ENCODE peak calls at places on chromosomes 4 and X, in six cellular contexts. T is IMR-90, K is mesenchymal stem cell, O is neuronal stem cell, D is H1, Z is trophoblast cell. J is an unnamed sample.

GRCh38 chrX:31217111-31217510 is 145.3 kb upstream of the FTHL17 start:
- DNase-seq in T (no peak), K (no peak), O (no peak), D (no peak), Z (no peak), J (no peak)

GRCh38 chrX:53318766-53319353 is 37.5 kb upstream of the IQSEC2 start:
- DNase-seq in T (no peak), K (no peak), O (no peak), D (no peak), Z (no peak), J (no peak)

GRCh38 chrX:73214366-73215094 is at the start of gene NAP1L2:
- DNase-seq in T (no peak), K (no peak), O (peak), D (peak), Z (no peak), J (peak)

GRCh38 chr4:130249002-130249401 is 1153.0 kb downstream of the C4orf33 start:
- DNase-seq in T (no peak), K (no peak), O (no peak), D (peak), Z (no peak), J (no peak)

GRCh38 chrX:116436358-116436816 is at the start of gene SLC6A14:
- DNase-seq in T (no peak), K (no peak), O (no peak), D (no peak), Z (no peak), J (peak)

GRCh38 chr4:53987761-53988171 is 76.6 kb downstream of the CHIC2 start:
- DNase-seq in T (peak), K (peak), O (no peak), D (no peak), Z (peak), J (no peak)

GRCh38 chr4:152294331-152294730 is 241.6 kb downstream of the FBXW7 start:
- DNase-seq in T (no peak), K (no peak), O (no peak), D (no peak), Z (no peak), J (no peak)

GRCh38 chr4:6085028-6085942 is 67.1 kb upstream of the C4orf50 start:
- DNase-seq in T (no peak), K (no peak), O (no peak), D (no peak), Z (no peak), J (no peak)

GRCh38 chrX:107729558-107730297 is 45.9 kb downstream of the TSC22D3 start:
- DNase-seq in T (no peak), K (peak), O (no peak), D (no peak), Z (no peak), J (peak)

GRCh38 chr4:183716302-183716701 is 57.2 kb downstream of the TRAPPC11 start:
- DNase-seq in T (no peak), K (no peak), O (no peak), D (no peak), Z (no peak), J (no peak)

GRCh38 chr4:123967360-123967759 is 570.8 kb downstream of the SPRY1 start:
- DNase-seq in T (no peak), K (no peak), O (no peak), D (no peak), Z (no peak), J (no peak)

GRCh38 chr4:71768123-71768522 is 15.8 kb downstream of the GC start:
- DNase-seq in T (no peak), K (no peak), O (no peak), D (no peak), Z (no peak), J (no peak)

GRCh38 chr4:658031-658667 is 15.9 kb downstream of the ATP5ME start:
- DNase-seq in T (no peak), K (no peak), O (no peak), D (no peak), Z (no peak), J (peak)

GRCh38 chr4:39530682-39531081 is 3.4 kb upstream of the UGDH start:
- DNase-seq in T (no peak), K (no peak), O (no peak), D (no peak), Z (no peak), J (no peak)

GRCh38 chrX:2609431-2610238 is 81.5 kb upstream of the CD99 start:
- DNase-seq in T (peak), K (peak), O (no peak), D (no peak), Z (peak), J (no peak)

GRCh38 chr4:77618383-77619241 is 13.0 kb downstream of the CXCL13 start:
- DNase-seq in T (peak), K (peak), O (peak), D (peak), Z (peak), J (peak)

GRCh38 chr4:48334900-48335384 is 6.4 kb upstream of the SLAIN2 start:
- DNase-seq in T (no peak), K (no peak), O (no peak), D (no peak), Z (peak), J (no peak)

GRCh38 chr4:25771672-25772071 is 91.1 kb downstream of the SEL1L3 start:
- DNase-seq in T (no peak), K (no peak), O (no peak), D (no peak), Z (no peak), J (no peak)

GRCh38 chr4:150342945-150343344 is 239.0 kb upstream of the MAB21L2 start:
- DNase-seq in T (no peak), K (peak), O (no peak), D (no peak), Z (no peak), J (no peak)

GRCh38 chr4:1404573-1405248 is 1.5 kb downstream of the NKX1-1 start:
- DNase-seq in T (no peak), K (no peak), O (no peak), D (no peak), Z (no peak), J (peak)

GRCh38 chr4:12270546-12270945 is 841.9 kb upstream of the HS3ST1 start:
- DNase-seq in T (no peak), K (peak), O (no peak), D (no peak), Z (no peak), J (no peak)

GRCh38 chrX:38513087-38513742 is 48.1 kb upstream of the TSPAN7 start:
- DNase-seq in T (no peak), K (no peak), O (no peak), D (no peak), Z (peak), J (no peak)

GRCh38 chr4:117783716-117784115 is 250.6 kb upstream of the NDST3 start:
- DNase-seq in T (peak), K (peak), O (no peak), D (no peak), Z (no peak), J (no peak)

GRCh38 chr4:186021461-186022167 is 47.3 kb upstream of the TLR3 start:
- DNase-seq in T (peak), K (peak), O (peak), D (no peak), Z (peak), J (peak)

GRCh38 chr4:162056947-162057346 is 106.9 kb downstream of the FSTL5 start:
- DNase-seq in T (no peak), K (no peak), O (no peak), D (no peak), Z (no peak), J (no peak)

GRCh38 chr4:118975487-118976192 is 87.0 kb downstream of the SYNPO2 start:
- DNase-seq in T (no peak), K (no peak), O (no peak), D (no peak), Z (no peak), J (no peak)

GRCh38 chr4:45471335-45471734 is 652.5 kb downstream of the GABRG1 start:
- DNase-seq in T (no peak), K (no peak), O (no peak), D (no peak), Z (no peak), J (no peak)

GRCh38 chrX:65073233-65073632 is 97.0 kb upstream of the ZC4H2 start:
- DNase-seq in T (no peak), K (no peak), O (no peak), D (no peak), Z (no peak), J (no peak)

GRCh38 chrX:3815896-3816664 is 102.6 kb upstream of the PRKX start:
- DNase-seq in T (peak), K (peak), O (peak), D (no peak), Z (peak), J (peak)

GRCh38 chrX:132004728-132005127 is 18.4 kb upstream of the STK26 start:
- DNase-seq in T (no peak), K (peak), O (no peak), D (no peak), Z (peak), J (no peak)

GRCh38 chrX:72130762-72131231 is 918 bp downstream of the RTL5 start:
- DNase-seq in T (no peak), K (no peak), O (no peak), D (no peak), Z (no peak), J (peak)

GRCh38 chr4:15078682-15079642 is 76.7 kb downstream of the CPEB2 start:
- DNase-seq in T (peak), K (peak), O (no peak), D (no peak), Z (peak), J (no peak)

GRCh38 chr4:41538017-41538733 is at the start of gene LIMCH1:
- DNase-seq in T (no peak), K (no peak), O (no peak), D (peak), Z (peak), J (peak)

GRCh38 chr4:73723945-73724344 is 16.4 kb upstream of the CXCL8 start:
- DNase-seq in T (no peak), K (no peak), O (no peak), D (no peak), Z (no peak), J (no peak)
- H4K91ac ChIP-seq in T (peak), K (no peak), O (no peak), D (no peak), Z (peak), J (no peak)

GRCh38 chr4:55249476-55249875 is 96.6 kb upstream of the SRD5A3 start:
- DNase-seq in T (no peak), K (no peak), O (no peak), D (no peak), Z (no peak), J (no peak)
- H2BK5ac ChIP-seq in T (no peak), K (no peak), O (no peak), D (no peak), Z (no peak), J (no peak)

GRCh38 chr4:10084651-10085320 is 31.8 kb downstream of the WDR1 start:
- DNase-seq in T (no peak), K (no peak), O (no peak), D (no peak), Z (no peak), J (no peak)

GRCh38 chr4:10085386-10085785 is 31.2 kb downstream of the WDR1 start:
- DNase-seq in T (no peak), K (no peak), O (no peak), D (no peak), Z (no peak), J (no peak)

GRCh38 chr4:10086506-10087120 is 30.0 kb downstream of the WDR1 start:
- DNase-seq in T (no peak), K (no peak), O (no peak), D (no peak), Z (no peak), J (no peak)

GRCh38 chr4:10087152-10087791 is 29.3 kb downstream of the WDR1 start:
- DNase-seq in T (no peak), K (no peak), O (no peak), D (no peak), Z (no peak), J (no peak)

DNA sequence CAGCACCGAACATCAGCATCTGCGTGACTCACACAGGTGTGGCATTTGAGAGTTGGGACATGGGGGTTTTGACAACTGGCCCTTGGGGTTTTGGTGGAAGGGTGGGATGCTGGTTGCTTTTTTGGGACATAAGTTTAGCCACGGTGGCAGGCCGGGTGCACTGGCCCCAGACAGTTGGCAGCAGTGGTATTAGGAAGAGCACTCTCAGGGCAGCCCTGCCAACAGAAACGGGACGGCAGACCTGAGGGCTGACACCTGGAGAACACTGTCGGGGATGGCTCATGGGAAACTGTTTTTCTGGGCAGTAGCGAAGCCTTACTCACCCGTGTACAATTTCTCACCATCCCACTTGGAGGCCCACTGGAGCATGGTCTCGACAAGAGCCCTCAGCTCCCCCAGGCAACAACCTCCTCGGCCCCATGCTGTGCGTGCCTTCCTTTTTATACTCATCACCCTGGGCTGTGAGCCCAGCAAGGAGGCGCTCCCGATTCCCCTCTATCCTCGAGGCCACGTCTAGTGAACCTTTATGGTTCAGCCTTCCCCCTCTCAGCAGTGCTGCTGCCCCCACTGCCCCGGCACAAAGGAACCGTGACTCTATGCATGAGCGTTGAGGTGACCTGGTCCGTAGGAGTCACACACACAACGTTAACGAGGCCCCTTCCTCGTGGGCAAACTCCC is 30.6 kb downstream of the WDR1 start:
- DNase-seq in T (no peak), K (no peak), O (no peak), D (no peak), Z (no peak), J (no peak)
- H4K91ac ChIP-seq in T (no peak), K (no peak), O (no peak), D (no peak), Z (no peak), J (no peak)

GRCh38 chr4:85777908-85778808 is 303.2 kb downstream of the ARHGAP24 start:
- DNase-seq in T (no peak), K (peak), O (no peak), D (no peak), Z (peak), J (no peak)

GRCh38 chr4:85776091-85776490 is 301.1 kb downstream of the ARHGAP24 start:
- DNase-seq in T (peak), K (no peak), O (no peak), D (no peak), Z (no peak), J (no peak)

GRCh38 chr4:85774489-85774888 is 299.5 kb downstream of the ARHGAP24 start:
- DNase-seq in T (no peak), K (no peak), O (no peak), D (no peak), Z (no peak), J (no peak)

GRCh38 chr4:85778809-85779124 is 303.8 kb downstream of the ARHGAP24 start:
- DNase-seq in T (peak), K (peak), O (no peak), D (no peak), Z (no peak), J (no peak)

DNA sequence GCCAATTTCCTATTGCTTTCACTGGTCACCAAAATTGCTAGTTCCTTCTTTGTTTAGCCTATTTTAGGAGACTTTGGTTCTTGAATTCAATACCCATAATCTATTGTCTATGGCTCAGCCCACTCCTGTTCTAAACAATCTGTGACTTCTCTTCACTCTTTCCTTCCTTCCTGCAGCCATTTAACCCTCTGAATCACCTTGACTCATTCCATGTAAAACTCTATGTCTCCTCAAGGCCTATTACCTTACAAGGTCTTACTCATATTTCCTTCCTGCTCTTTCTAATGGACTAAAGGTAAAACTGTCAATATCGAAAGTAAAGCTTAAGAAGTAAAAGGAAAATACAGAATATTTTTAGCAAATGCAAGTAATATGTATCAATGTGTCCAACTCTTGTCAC is 301.6 kb downstream of the ARHGAP24 start:
- DNase-seq in T (peak), K (peak), O (no peak), D (no peak), Z (no peak), J (no peak)
- H2BK5ac ChIP-seq in T (peak), K (no peak), O (no peak), D (no peak), Z (no peak), J (no peak)

GRCh38 chr4:4603592-4603991 is 61.7 kb upstream of the STX18 start:
- DNase-seq in T (no peak), K (no peak), O (no peak), D (no peak), Z (no peak), J (no peak)
- H4K91ac ChIP-seq in T (no peak), K (no peak), O (no peak), D (no peak), Z (no peak), J (no peak)

GRCh38 chrX:153972368-153973126 is at the start of gene TMEM187:
- DNase-seq in T (peak), K (peak), O (peak), D (no peak), Z (peak), J (peak)

GRCh38 chrX:153971632-153972367 is at the start of gene HCFC1:
- DNase-seq in T (peak), K (peak), O (peak), D (no peak), Z (peak), J (peak)

GRCh38 chrX:153969904-153970397 is 1.7 kb downstream of the HCFC1 start:
- DNase-seq in T (peak), K (peak), O (no peak), D (no peak), Z (peak), J (no peak)

GRCh38 chrX:153970398-153971123 is 1.1 kb downstream of the HCFC1 start:
- DNase-seq in T (peak), K (peak), O (peak), D (no peak), Z (peak), J (peak)

GRCh38 chrX:153971124-153971631 is 440 bp downstream of the HCFC1 start:
- DNase-seq in T (peak), K (peak), O (peak), D (no peak), Z (peak), J (peak)
- H2BK5ac ChIP-seq in T (peak), K (peak), O (peak), D (peak), Z (peak), J (peak)